ENCODE peak calls at places on chromosomes 6 and 20, in eight cellular contexts. One of them, this sample, is unnamed.
A peak's percentile ranks its signal among the peaks of the same experiment; 100 is the strongest.

GRCh38 chr6:35973670-35974222 is 50.7 kb downstream of the SLC26A8 start:
- ATAC-seq in T-cell: no peak
- ATAC-seq in right cardiac atrium: no peak
- ATAC-seq in activated T-cell treated with anti-CD3 and anti-CD28 coated beads, Interleukin-2, amount 50 U/mL, for 4 hours: peak; percentile 40
- ATAC-seq in stimulated activated naive CD8-positive, alpha-beta T cell treated with anti-CD3 and anti-CD28 coated beads, Interleukin-15, amount 100 ng/mL, for 72 hours: peak; percentile 26
- ATAC-seq in PC-3: peak; percentile 84
- ATAC-seq in lower lobe of right lung: no peak
- ATAC-seq in A549: no peak
- ATAC-seq in this sample: peak; percentile 15

GRCh38 chr20:4569882-4570281 is 151.8 kb upstream of the PRND start:
- ATAC-seq in T-cell: no peak
- ATAC-seq in right cardiac atrium: no peak
- ATAC-seq in activated T-cell treated with anti-CD3 and anti-CD28 coated beads, Interleukin-2, amount 50 U/mL, for 4 hours: no peak
- ATAC-seq in stimulated activated naive CD8-positive, alpha-beta T cell treated with anti-CD3 and anti-CD28 coated beads, Interleukin-15, amount 100 ng/mL, for 72 hours: no peak
- ATAC-seq in PC-3: no peak
- ATAC-seq in lower lobe of right lung: no peak
- ATAC-seq in A549: no peak
- ATAC-seq in this sample: no peak

GRCh38 chr20:24109008-24109407 is 120.4 kb upstream of the GGTLC1 start:
- ATAC-seq in T-cell: peak; percentile 44
- ATAC-seq in right cardiac atrium: no peak
- ATAC-seq in activated T-cell treated with anti-CD3 and anti-CD28 coated beads, Interleukin-2, amount 50 U/mL, for 4 hours: no peak
- ATAC-seq in stimulated activated naive CD8-positive, alpha-beta T cell treated with anti-CD3 and anti-CD28 coated beads, Interleukin-15, amount 100 ng/mL, for 72 hours: no peak
- ATAC-seq in PC-3: peak; percentile 48
- ATAC-seq in lower lobe of right lung: no peak
- ATAC-seq in A549: no peak
- ATAC-seq in this sample: peak; percentile 17

GRCh38 chr6:18432180-18432579 is 45.0 kb downstream of the RNF144B start:
- ATAC-seq in T-cell: no peak
- ATAC-seq in right cardiac atrium: no peak
- ATAC-seq in activated T-cell treated with anti-CD3 and anti-CD28 coated beads, Interleukin-2, amount 50 U/mL, for 4 hours: no peak
- ATAC-seq in stimulated activated naive CD8-positive, alpha-beta T cell treated with anti-CD3 and anti-CD28 coated beads, Interleukin-15, amount 100 ng/mL, for 72 hours: no peak
- ATAC-seq in PC-3: no peak
- ATAC-seq in lower lobe of right lung: peak; percentile 49
- ATAC-seq in A549: no peak
- ATAC-seq in this sample: peak; percentile 58

GRCh38 chr20:32191422-32191821 is 16.1 kb downstream of the PLAGL2 start:
- ATAC-seq in T-cell: no peak
- ATAC-seq in right cardiac atrium: no peak
- ATAC-seq in activated T-cell treated with anti-CD3 and anti-CD28 coated beads, Interleukin-2, amount 50 U/mL, for 4 hours: no peak
- ATAC-seq in stimulated activated naive CD8-positive, alpha-beta T cell treated with anti-CD3 and anti-CD28 coated beads, Interleukin-15, amount 100 ng/mL, for 72 hours: peak; percentile 4
- ATAC-seq in PC-3: no peak
- ATAC-seq in lower lobe of right lung: no peak
- ATAC-seq in A549: no peak
- ATAC-seq in this sample: peak; percentile 5

GRCh38 chr20:24953621-24954133 is 4.6 kb downstream of the CST7 start:
- ATAC-seq in T-cell: no peak
- ATAC-seq in right cardiac atrium: no peak
- ATAC-seq in activated T-cell treated with anti-CD3 and anti-CD28 coated beads, Interleukin-2, amount 50 U/mL, for 4 hours: no peak
- ATAC-seq in stimulated activated naive CD8-positive, alpha-beta T cell treated with anti-CD3 and anti-CD28 coated beads, Interleukin-15, amount 100 ng/mL, for 72 hours: no peak
- ATAC-seq in PC-3: no peak
- ATAC-seq in lower lobe of right lung: no peak
- ATAC-seq in A549: no peak
- ATAC-seq in this sample: no peak

GRCh38 chr6:2655844-2656433 is 94.8 kb downstream of the MYLK4 start:
- ATAC-seq in T-cell: no peak
- ATAC-seq in right cardiac atrium: no peak
- ATAC-seq in activated T-cell treated with anti-CD3 and anti-CD28 coated beads, Interleukin-2, amount 50 U/mL, for 4 hours: no peak
- ATAC-seq in stimulated activated naive CD8-positive, alpha-beta T cell treated with anti-CD3 and anti-CD28 coated beads, Interleukin-15, amount 100 ng/mL, for 72 hours: no peak
- ATAC-seq in PC-3: no peak
- ATAC-seq in lower lobe of right lung: no peak
- ATAC-seq in A549: no peak
- ATAC-seq in this sample: no peak

GRCh38 chr20:17642404-17643269 is 39.4 kb downstream of the RRBP1 start:
- ATAC-seq in T-cell: no peak
- ATAC-seq in right cardiac atrium: no peak
- ATAC-seq in activated T-cell treated with anti-CD3 and anti-CD28 coated beads, Interleukin-2, amount 50 U/mL, for 4 hours: no peak
- ATAC-seq in stimulated activated naive CD8-positive, alpha-beta T cell treated with anti-CD3 and anti-CD28 coated beads, Interleukin-15, amount 100 ng/mL, for 72 hours: no peak
- ATAC-seq in PC-3: no peak
- ATAC-seq in lower lobe of right lung: no peak
- ATAC-seq in A549: no peak
- ATAC-seq in this sample: no peak

GRCh38 chr6:160005861-160006540 is 37.1 kb downstream of the IGF2R start:
- ATAC-seq in T-cell: peak; percentile 48
- ATAC-seq in right cardiac atrium: peak; percentile 85
- ATAC-seq in activated T-cell treated with anti-CD3 and anti-CD28 coated beads, Interleukin-2, amount 50 U/mL, for 4 hours: peak; percentile 30
- ATAC-seq in stimulated activated naive CD8-positive, alpha-beta T cell treated with anti-CD3 and anti-CD28 coated beads, Interleukin-15, amount 100 ng/mL, for 72 hours: peak; percentile 91
- ATAC-seq in PC-3: no peak
- ATAC-seq in lower lobe of right lung: peak; percentile 75
- ATAC-seq in A549: no peak
- ATAC-seq in this sample: peak; percentile 47

GRCh38 chr6:44615621-44616020 is 228.1 kb downstream of the CDC5L start:
- ATAC-seq in T-cell: no peak
- ATAC-seq in right cardiac atrium: no peak
- ATAC-seq in activated T-cell treated with anti-CD3 and anti-CD28 coated beads, Interleukin-2, amount 50 U/mL, for 4 hours: no peak
- ATAC-seq in stimulated activated naive CD8-positive, alpha-beta T cell treated with anti-CD3 and anti-CD28 coated beads, Interleukin-15, amount 100 ng/mL, for 72 hours: no peak
- ATAC-seq in PC-3: no peak
- ATAC-seq in lower lobe of right lung: no peak
- ATAC-seq in A549: no peak
- ATAC-seq in this sample: no peak

GRCh38 chr20:21156266-21156665 is 30.4 kb downstream of the KIZ start:
- ATAC-seq in T-cell: no peak
- ATAC-seq in right cardiac atrium: no peak
- ATAC-seq in activated T-cell treated with anti-CD3 and anti-CD28 coated beads, Interleukin-2, amount 50 U/mL, for 4 hours: no peak
- ATAC-seq in stimulated activated naive CD8-positive, alpha-beta T cell treated with anti-CD3 and anti-CD28 coated beads, Interleukin-15, amount 100 ng/mL, for 72 hours: no peak
- ATAC-seq in PC-3: no peak
- ATAC-seq in lower lobe of right lung: no peak
- ATAC-seq in A549: no peak
- ATAC-seq in this sample: no peak

GRCh38 chr20:13430346-13431002 is 208.3 kb downstream of the TASP1 start:
- ATAC-seq in T-cell: no peak
- ATAC-seq in right cardiac atrium: no peak
- ATAC-seq in activated T-cell treated with anti-CD3 and anti-CD28 coated beads, Interleukin-2, amount 50 U/mL, for 4 hours: peak; percentile 40
- ATAC-seq in stimulated activated naive CD8-positive, alpha-beta T cell treated with anti-CD3 and anti-CD28 coated beads, Interleukin-15, amount 100 ng/mL, for 72 hours: peak; percentile 98
- ATAC-seq in PC-3: peak; percentile 50
- ATAC-seq in lower lobe of right lung: peak; percentile 61
- ATAC-seq in A549: no peak
- ATAC-seq in this sample: no peak

GRCh38 chr6:48747471-48747870 is 636.5 kb upstream of the PTCHD4 start:
- ATAC-seq in T-cell: no peak
- ATAC-seq in right cardiac atrium: no peak
- ATAC-seq in activated T-cell treated with anti-CD3 and anti-CD28 coated beads, Interleukin-2, amount 50 U/mL, for 4 hours: no peak
- ATAC-seq in stimulated activated naive CD8-positive, alpha-beta T cell treated with anti-CD3 and anti-CD28 coated beads, Interleukin-15, amount 100 ng/mL, for 72 hours: no peak
- ATAC-seq in PC-3: peak; percentile 63
- ATAC-seq in lower lobe of right lung: no peak
- ATAC-seq in A549: no peak
- ATAC-seq in this sample: no peak

GRCh38 chr6:43163899-43164298 is 7.2 kb upstream of the SRF start:
- ATAC-seq in T-cell: no peak
- ATAC-seq in right cardiac atrium: no peak
- ATAC-seq in activated T-cell treated with anti-CD3 and anti-CD28 coated beads, Interleukin-2, amount 50 U/mL, for 4 hours: no peak
- ATAC-seq in stimulated activated naive CD8-positive, alpha-beta T cell treated with anti-CD3 and anti-CD28 coated beads, Interleukin-15, amount 100 ng/mL, for 72 hours: no peak
- ATAC-seq in PC-3: no peak
- ATAC-seq in lower lobe of right lung: no peak
- ATAC-seq in A549: no peak
- ATAC-seq in this sample: no peak

GRCh38 chr6:116447496-116448011 is 13.6 kb upstream of the CALHM6 start:
- ATAC-seq in T-cell: no peak
- ATAC-seq in right cardiac atrium: peak; percentile 76
- ATAC-seq in activated T-cell treated with anti-CD3 and anti-CD28 coated beads, Interleukin-2, amount 50 U/mL, for 4 hours: no peak
- ATAC-seq in stimulated activated naive CD8-positive, alpha-beta T cell treated with anti-CD3 and anti-CD28 coated beads, Interleukin-15, amount 100 ng/mL, for 72 hours: peak; percentile 24
- ATAC-seq in PC-3: peak; percentile 69
- ATAC-seq in lower lobe of right lung: peak; percentile 74
- ATAC-seq in A549: peak; percentile 68
- ATAC-seq in this sample: no peak

GRCh38 chr20:19292254-19292653 is 79.8 kb downstream of the SLC24A3 start:
- ATAC-seq in T-cell: no peak
- ATAC-seq in right cardiac atrium: no peak
- ATAC-seq in activated T-cell treated with anti-CD3 and anti-CD28 coated beads, Interleukin-2, amount 50 U/mL, for 4 hours: no peak
- ATAC-seq in stimulated activated naive CD8-positive, alpha-beta T cell treated with anti-CD3 and anti-CD28 coated beads, Interleukin-15, amount 100 ng/mL, for 72 hours: no peak
- ATAC-seq in PC-3: no peak
- ATAC-seq in lower lobe of right lung: no peak
- ATAC-seq in A549: no peak
- ATAC-seq in this sample: no peak

GRCh38 chr6:35419961-35420360 is 32.2 kb upstream of the FANCE start:
- ATAC-seq in T-cell: no peak
- ATAC-seq in right cardiac atrium: no peak
- ATAC-seq in activated T-cell treated with anti-CD3 and anti-CD28 coated beads, Interleukin-2, amount 50 U/mL, for 4 hours: no peak
- ATAC-seq in stimulated activated naive CD8-positive, alpha-beta T cell treated with anti-CD3 and anti-CD28 coated beads, Interleukin-15, amount 100 ng/mL, for 72 hours: no peak
- ATAC-seq in PC-3: no peak
- ATAC-seq in lower lobe of right lung: no peak
- ATAC-seq in A549: no peak
- ATAC-seq in this sample: no peak